ENCODE peak calls at places on chromosomes 6 and 20, in nine cellular contexts. F is stimulated activated CD4-positive, alpha-beta T cell treated with anti-CD3 and anti-CD28 coated beads, Interleukin-1b, Interleukin-23, amount 100 ng/mL, for 48 hours; U is GM19239; B is B cell; W is AG08395; Y is activated CD4-positive, alpha-beta T cell treated with anti-CD3 and anti-CD28 coated beads, Interleukin-2, amount 50 U/mL, for 1 hour; A is HS-5; C is Right ventricle myocardium superior; L is T-helper 2 cell. J is an unnamed sample.

GRCh38 chr6:15775076-15775634 is 112.3 kb upstream of the DTNBP1 start:
- DNase-seq in Y (no peak), W (no peak), F (no peak), C (no peak), U (no peak), A (no peak), B (no peak), L (no peak), J (no peak)

GRCh38 chr6:159978291-159979135 is 9.6 kb downstream of the IGF2R start:
- DNase-seq in U (no peak), L (no peak), Y (no peak), W (no peak), A (no peak), C (no peak), B (peak), F (peak), J (peak)

GRCh38 chr6:149716584-149716983 is 1.3 kb downstream of the LATS1 start:
- DNase-seq in Y (no peak), A (no peak), L (no peak), W (peak), U (no peak), B (no peak), F (no peak), C (no peak), J (no peak)

GRCh38 chr6:130473886-130474285 is 108.1 kb downstream of the TMEM200A start:
- DNase-seq in W (peak), C (no peak), B (no peak), L (no peak), U (no peak), A (peak), Y (no peak), F (peak), J (peak)

GRCh38 chr6:120764312-120764711 is 570.0 kb downstream of the TBC1D32 start:
- DNase-seq in A (no peak), F (no peak), B (no peak), L (no peak), U (no peak), W (no peak), Y (no peak), C (no peak), J (no peak)

GRCh38 chr6:149221774-149222070 is 95.8 kb upstream of the TAB2 start:
- DNase-seq in B (no peak), U (no peak), A (no peak), L (no peak), W (peak), C (no peak), F (no peak), Y (no peak), J (peak)

GRCh38 chr6:151052021-151052646 is 186.6 kb downstream of the MTHFD1L start:
- DNase-seq in C (no peak), F (no peak), L (no peak), U (no peak), A (no peak), B (no peak), Y (no peak), W (no peak), J (peak)

GRCh38 chr6:3162565-3163247 is 5.4 kb upstream of the TUBB2A start:
- DNase-seq in Y (peak), U (peak), B (peak), F (peak), W (peak), L (peak), C (peak), A (no peak), J (peak)

GRCh38 chr20:2558581-2559301 is 22.4 kb downstream of the TMC2 start:
- DNase-seq in F (no peak), U (no peak), L (no peak), C (no peak), Y (no peak), A (no peak), B (no peak), W (no peak), J (no peak)

GRCh38 chr6:106666290-106667021 is 37.1 kb downstream of the QRSL1 start:
- DNase-seq in U (peak), F (no peak), L (no peak), Y (no peak), C (no peak), B (peak), A (no peak), W (no peak), J (no peak)

GRCh38 chr6:110874880-110875547 is 429 bp downstream of the AMD1 start:
- DNase-seq in Y (no peak), B (peak), A (no peak), C (peak), W (no peak), F (peak), U (no peak), L (peak), J (no peak)

GRCh38 chr6:113488061-113488460 is 369.1 kb upstream of the MARCKS start:
- DNase-seq in L (no peak), A (no peak), U (no peak), C (no peak), F (no peak), B (no peak), W (no peak), Y (no peak), J (no peak)

GRCh38 chr6:97919046-97919445 is 636.0 kb upstream of the MMS22L start:
- DNase-seq in Y (no peak), F (no peak), B (no peak), L (no peak), W (no peak), C (no peak), U (no peak), A (no peak), J (no peak)

GRCh38 chr6:157269261-157269794 is 54.0 kb downstream of the TMEM242 start:
- DNase-seq in B (no peak), A (no peak), Y (no peak), W (peak), U (no peak), C (peak), F (no peak), L (no peak), J (peak)

GRCh38 chr6:111734068-111734825 is 128.6 kb upstream of the TRAF3IP2 start:
- DNase-seq in W (no peak), Y (no peak), U (no peak), L (no peak), B (no peak), F (no peak), C (no peak), A (no peak), J (no peak)

GRCh38 chr6:149459761-149460160 is 25.1 kb downstream of the ZC3H12D start:
- DNase-seq in A (peak), C (no peak), B (no peak), L (no peak), F (no peak), W (no peak), U (no peak), Y (no peak), J (no peak)

GRCh38 chr6:35228483-35228882 is 14.7 kb downstream of the SCUBE3 start:
- DNase-seq in B (no peak), L (no peak), F (no peak), A (no peak), W (no peak), Y (no peak), C (no peak), U (no peak), J (no peak)

GRCh38 chr6:137297887-137298286 is 78.7 kb upstream of the IFNGR1 start:
- DNase-seq in U (no peak), C (no peak), W (peak), L (no peak), A (no peak), Y (no peak), B (no peak), F (no peak), J (peak)

J was measured in kidney tubule cell.